ENCODE peak calls at places on chromosomes 6 and 20, in ten cellular contexts. M is heart left ventricle; D is non-pigmented ciliary epithelial cell; B is anterior cingulate cortex; Z is iPS DF 6.9; H is mucosa of gallbladder; X is mesothelial cell of epicardium; W is lung microvascular endothelial cell; E is activated CD4-positive, alpha-beta T cell treated with anti-CD3 and anti-CD28 coated beads for 4 hours; I is substantia nigra. R is an unnamed sample.

GRCh38 chr6:124066995-124067552 is 263.4 kb downstream of the NKAIN2 start:
- DNase-seq in D (no peak), Z (no peak), B (peak), I (no peak), M (no peak), H (no peak), X (no peak), E (no peak), W (no peak), R (no peak)

GRCh38 chr20:46588532-46589509 is 38.4 kb upstream of the OCSTAMP start:
- DNase-seq in E (no peak), M (no peak), D (no peak), B (no peak), H (no peak), X (no peak), W (no peak), I (no peak), Z (no peak), R (no peak)

GRCh38 chr6:51077967-51078518 is 259.4 kb downstream of the TFAP2B start:
- DNase-seq in X (no peak), E (no peak), I (no peak), D (no peak), Z (no peak), B (no peak), M (no peak), H (no peak), W (no peak), R (no peak)

GRCh38 chr6:71333700-71334099 is 45.1 kb downstream of the OGFRL1 start:
- DNase-seq in H (no peak), Z (no peak), I (no peak), W (peak), B (no peak), X (no peak), E (no peak), M (no peak), D (peak), R (peak)

GRCh38 chr6:38352636-38353035 is 287.1 kb downstream of the BTBD9 start:
- DNase-seq in B (no peak), Z (no peak), D (no peak), H (no peak), W (no peak), I (no peak), M (no peak), E (no peak), X (no peak), R (no peak)

GRCh38 chr20:25207149-25207959 is 11.8 kb downstream of the ENTPD6 start:
- DNase-seq in D (no peak), X (no peak), Z (no peak), I (no peak), H (no peak), W (no peak), M (no peak), B (no peak), E (no peak), R (no peak)

GRCh38 chr6:18415671-18416340 is 28.7 kb downstream of the RNF144B start:
- DNase-seq in Z (no peak), E (no peak), D (no peak), I (no peak), H (no peak), M (no peak), X (no peak), W (peak), B (peak), R (no peak)

GRCh38 chr20:43590036-43590391 is 723 bp upstream of the IFT52 start:
- DNase-seq in B (no peak), E (no peak), M (no peak), D (no peak), X (peak), W (peak), I (no peak), H (no peak), Z (no peak), R (peak)

GRCh38 chr6:148358196-148358785 is 15.7 kb downstream of the SASH1 start:
- DNase-seq in B (peak), I (no peak), Z (no peak), E (no peak), H (peak), X (no peak), M (no peak), W (no peak), D (no peak), R (no peak)

GRCh38 chr20:35575958-35576357 is 34.1 kb downstream of the ERGIC3 start:
- DNase-seq in B (no peak), E (no peak), H (no peak), W (no peak), X (no peak), M (no peak), D (no peak), Z (no peak), I (no peak), R (no peak)

GRCh38 chr6:31865205-31866118 is 2.8 kb upstream of the NEU1 start:
- DNase-seq in D (no peak), X (no peak), B (no peak), H (no peak), E (no peak), Z (no peak), M (no peak), W (no peak), I (no peak), R (no peak)

GRCh38 chr6:3753228-3753795 is 1.8 kb upstream of the PXDC1 start:
- DNase-seq in M (no peak), W (peak), B (no peak), X (no peak), Z (no peak), H (no peak), D (no peak), I (no peak), E (no peak), R (no peak)

GRCh38 chr20:10622657-10623418 is 51.0 kb downstream of the JAG1 start:
- DNase-seq in X (no peak), E (no peak), W (peak), M (peak), B (no peak), I (no peak), H (peak), D (no peak), Z (no peak), R (no peak)

GRCh38 chr6:54810182-54810581 is 36.4 kb upstream of the FAM83B start:
- DNase-seq in H (no peak), D (no peak), I (no peak), Z (no peak), W (no peak), B (no peak), X (no peak), M (no peak), E (no peak), R (no peak)

GRCh38 chr6:123415844-123416468 is 220.8 kb downstream of the TRDN start:
- DNase-seq in X (peak), I (no peak), M (peak), B (peak), D (peak), H (peak), Z (peak), W (peak), E (peak), R (peak)

GRCh38 chr6:106084106-106084963 is 1.8 kb upstream of the PRDM1 start:
- DNase-seq in H (no peak), X (no peak), M (no peak), W (peak), D (peak), I (no peak), B (no peak), E (no peak), Z (peak), R (peak)

GRCh38 chr20:23282111-23282510 is 68.5 kb upstream of the NXT1 start:
- DNase-seq in W (no peak), I (no peak), E (no peak), Z (no peak), D (no peak), B (no peak), M (no peak), X (no peak), H (no peak), R (no peak)